ENCODE peak calls at places on chromosomes 4 and X, in four cellular contexts. C, S, A and M are unnamed samples.

GRCh38 chr4:177554966-177555574 is 112.8 kb upstream of the AGA start:
- DNase-seq in S (no peak), C (peak), A (peak), M (peak)

GRCh38 chr4:124275-125081 is at the start of gene ZNF718:
- DNase-seq in C (peak), A (peak), S (peak), M (peak)

GRCh38 chr4:83922419-83922818 is 386.5 kb downstream of the GPAT3 start:
- DNase-seq in C (no peak), S (no peak), A (no peak), M (no peak)

GRCh38 chr4:111228874-111229273 is 606.0 kb upstream of the PITX2 start:
- DNase-seq in A (no peak), C (peak), S (no peak), M (no peak)

GRCh38 chr4:57405359-57405758 is 295.2 kb upstream of the IGFBP7 start:
- DNase-seq in A (no peak), S (no peak), C (no peak), M (no peak)

GRCh38 chrX:83845397-83845796 is 15.5 kb upstream of the CYLC1 start:
- DNase-seq in A (peak), C (peak), S (no peak), M (peak)

GRCh38 chr4:122606364-122607043 is 14.4 kb downstream of the IL21 start:
- DNase-seq in A (no peak), S (no peak), C (no peak), M (peak)

GRCh38 chr4:80125252-80126177 is 52.5 kb upstream of the ANTXR2 start:
- DNase-seq in C (peak), A (peak), S (no peak), M (no peak)

GRCh38 chrX:130139474-130140201 is 26.0 kb downstream of the AIFM1 start:
- DNase-seq in A (peak), S (no peak), C (no peak), M (no peak)

GRCh38 chr4:88275516-88275915 is 8.8 kb downstream of the PPM1K start:
- DNase-seq in C (peak), S (no peak), A (no peak), M (no peak)

GRCh38 chrX:74277320-74277719 is 26.7 kb upstream of the ZCCHC13 start:
- DNase-seq in S (no peak), C (no peak), A (no peak), M (no peak)

GRCh38 chrX:106927700-106928099 is 7.5 kb downstream of the CLDN2 start:
- DNase-seq in A (peak), C (no peak), S (no peak), M (no peak)

GRCh38 chrX:111098874-111099273 is 2.9 kb downstream of the PAK3 start:
- DNase-seq in C (peak), S (no peak), A (peak), M (peak)

GRCh38 chr4:165560941-165561340 is 182.1 kb downstream of the CPE start:
- DNase-seq in S (no peak), C (no peak), A (no peak), M (no peak)

GRCh38 chrX:29419774-29420553 is 795.4 kb upstream of the MAGEB2 start:
- DNase-seq in S (no peak), A (peak), C (peak), M (no peak)

GRCh38 chr4:2226261-2226660 is 15.7 kb downstream of the HAUS3 start:
- DNase-seq in A (no peak), C (no peak), S (no peak), M (no peak)

GRCh38 chr4:122481766-122482405 is 25.4 kb upstream of the IL2 start:
- DNase-seq in S (no peak), C (no peak), A (no peak), M (no peak)

GRCh38 chrX:82816001-82816400 is 692.1 kb upstream of the POU3F4 start:
- DNase-seq in A (no peak), S (no peak), C (no peak), M (no peak)

GRCh38 chrX:53321216-53321942 is 40.0 kb upstream of the IQSEC2 start:
- DNase-seq in C (no peak), S (no peak), A (no peak), M (no peak)

GRCh38 chr4:180057891-180058643 is 2185.1 kb upstream of the TENM3 start:
- DNase-seq in A (peak), C (no peak), S (no peak), M (peak)

GRCh38 chrX:24023972-24024664 is 2.9 kb downstream of the KLHL15 start:
- DNase-seq in A (peak), C (peak), S (no peak), M (no peak)

GRCh38 chr4:53346920-53347852 is 18.7 kb downstream of the SCFD2 start:
- DNase-seq in A (peak), S (no peak), C (peak), M (no peak)

GRCh38 chr4:182807346-182807745 is 109.8 kb downstream of the DCTD start:
- DNase-seq in A (no peak), S (no peak), C (no peak), M (no peak)

GRCh38 chr4:139872274-139872673 is 206.7 kb downstream of the MGST2 start:
- DNase-seq in S (no peak), C (peak), A (peak), M (no peak)

GRCh38 chrX:126575911-126576310 is 23.3 kb upstream of the DCAF12L1 start:
- DNase-seq in A (no peak), C (no peak), S (no peak), M (no peak)

GRCh38 chrX:153735274-153735673 is 10.6 kb downstream of the ABCD1 start:
- DNase-seq in S (no peak), C (no peak), A (no peak), M (no peak)

GRCh38 chr4:162683659-162684370 is 482.9 kb downstream of the NAF1 start:
- DNase-seq in A (no peak), C (no peak), S (no peak), M (no peak)

GRCh38 chrX:97616883-97617510 is 733.3 kb downstream of the RPA4 start:
- DNase-seq in C (peak), S (no peak), A (peak), M (no peak)

GRCh38 chr4:124854968-124855367 is 142.4 kb upstream of the ANKRD50 start:
- DNase-seq in C (peak), S (no peak), A (peak), M (no peak)

GRCh38 chr4:152981842-152982241 is 45.7 kb downstream of the FHDC1 start:
- DNase-seq in S (no peak), C (no peak), A (no peak), M (no peak)

GRCh38 chr4:182560358-182560757 is 317.2 kb downstream of the TENM3 start:
- DNase-seq in S (no peak), C (peak), A (no peak), M (peak)

GRCh38 chr4:55175779-55176231 is 50.4 kb upstream of the KDR start:
- DNase-seq in S (no peak), A (peak), C (peak), M (no peak)

GRCh38 chr4:152640058-152640921 is 39.5 kb downstream of the TMEM154 start:
- DNase-seq in S (no peak), C (peak), A (peak), M (no peak)

GRCh38 chr4:120838784-120839183 is 83.7 kb downstream of the PRDM5 start:
- DNase-seq in C (no peak), S (no peak), A (no peak), M (no peak)

GRCh38 chr4:82779032-82779431 is 19.6 kb downstream of the SCD5 start:
- DNase-seq in S (no peak), A (peak), C (no peak), M (no peak)

GRCh38 chr4:37684154-37684553 is 2.0 kb downstream of the RELL1 start:
- DNase-seq in A (no peak), S (no peak), C (no peak), M (no peak)

GRCh38 chrX:56788229-56788628 is 59.2 kb downstream of the NBDY start:
- DNase-seq in A (no peak), C (peak), S (no peak), M (no peak)
- TF ChIP-seq CTCF in A (no peak), C (peak), S (no peak), M (no peak)

DNA sequence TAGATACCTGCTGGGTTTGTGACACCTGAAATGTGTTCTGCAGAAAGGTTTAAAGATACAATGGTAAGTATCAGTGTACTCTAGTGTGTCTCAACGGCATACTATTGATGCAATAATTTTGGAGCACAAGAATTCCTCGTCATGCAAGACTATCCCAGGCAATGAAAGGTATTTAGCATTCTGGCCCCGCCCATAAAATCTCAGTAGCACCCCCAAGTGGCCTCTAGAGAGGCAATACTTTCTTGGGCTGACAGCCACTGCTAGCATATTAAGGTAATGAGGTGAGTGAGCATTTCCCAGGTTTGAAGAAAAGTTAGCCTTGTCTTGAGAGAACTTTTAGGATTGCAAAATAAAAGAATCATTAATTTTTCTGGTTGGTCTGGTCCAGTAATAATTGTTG is 24.0 kb downstream of the TAB3 start:
- DNase-seq in A (peak), S (no peak), C (no peak), M (peak)
- TF ChIP-seq CTCF in A (no peak), S (no peak), C (peak), M (no peak)

GRCh38 chr4:169327951-169328350 is 57.2 kb upstream of the SH3RF1 start:
- DNase-seq in C (no peak), S (no peak), A (no peak), M (no peak)
- TF ChIP-seq CTCF in C (no peak), S (no peak), A (no peak), M (no peak)

GRCh38 chr4:74932832-74933561 is at the start of gene PARM1:
- DNase-seq in S (peak), A (peak), C (peak), M (peak)

GRCh38 chr4:74932010-74932409 is 906 bp upstream of the PARM1 start:
- DNase-seq in C (no peak), S (no peak), A (no peak), M (no peak)

GRCh38 chr4:74934016-74934821 is 1.3 kb downstream of the PARM1 start:
- DNase-seq in C (peak), S (peak), A (peak), M (peak)

GRCh38 chr4:74933562-74934015 is 673 bp downstream of the PARM1 start:
- DNase-seq in C (no peak), A (peak), S (peak), M (peak)

DNA sequence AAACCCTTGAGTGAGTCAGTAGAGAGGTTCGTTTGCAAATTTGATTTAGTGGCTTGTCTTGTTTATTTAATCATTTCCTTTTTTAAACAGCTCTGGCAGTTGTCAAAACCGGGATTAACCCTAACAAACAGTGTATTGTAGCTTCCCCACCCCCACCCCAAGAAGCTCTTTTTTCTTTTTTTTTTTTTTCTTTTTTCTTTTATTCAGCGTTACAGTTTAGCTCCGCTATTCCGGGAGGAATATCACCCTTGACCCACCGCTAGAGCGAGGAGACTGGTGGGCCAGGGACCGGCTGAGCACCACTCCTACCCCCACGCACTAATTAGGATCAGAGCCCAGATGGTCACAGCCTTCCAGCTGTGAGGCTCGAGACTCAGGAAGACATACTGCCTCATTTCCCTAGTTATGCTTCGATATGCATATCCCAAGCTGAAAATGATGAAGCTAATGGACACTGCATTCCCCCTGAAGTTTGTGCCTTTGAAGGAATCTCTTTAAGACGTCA is 2.0 kb downstream of the PARM1 start:
- DNase-seq in A (no peak), C (no peak), S (no peak), M (peak)
- TF ChIP-seq CTCF in A (no peak), C (no peak), S (no peak), M (no peak)

GRCh38 chr4:138487217-138487616 is 245.1 kb upstream of the SLC7A11 start:
- DNase-seq in C (no peak), A (no peak), S (no peak), M (no peak)
- TF ChIP-seq CTCF in C (no peak), A (no peak), S (no peak), M (no peak)

GRCh38 chr4:96097040-96097607 is 257.2 kb downstream of the PDHA2 start:
- DNase-seq in C (no peak), A (peak), S (no peak), M (no peak)

GRCh38 chr4:96097693-96098092 is 257.8 kb downstream of the PDHA2 start:
- DNase-seq in C (no peak), A (no peak), S (no peak), M (no peak)

GRCh38 chr4:96103086-96103485 is 263.2 kb downstream of the PDHA2 start:
- DNase-seq in C (no peak), A (peak), S (no peak), M (no peak)

GRCh38 chr4:96102541-96103018 is 262.7 kb downstream of the PDHA2 start:
- DNase-seq in S (no peak), C (no peak), A (peak), M (no peak)

DNA sequence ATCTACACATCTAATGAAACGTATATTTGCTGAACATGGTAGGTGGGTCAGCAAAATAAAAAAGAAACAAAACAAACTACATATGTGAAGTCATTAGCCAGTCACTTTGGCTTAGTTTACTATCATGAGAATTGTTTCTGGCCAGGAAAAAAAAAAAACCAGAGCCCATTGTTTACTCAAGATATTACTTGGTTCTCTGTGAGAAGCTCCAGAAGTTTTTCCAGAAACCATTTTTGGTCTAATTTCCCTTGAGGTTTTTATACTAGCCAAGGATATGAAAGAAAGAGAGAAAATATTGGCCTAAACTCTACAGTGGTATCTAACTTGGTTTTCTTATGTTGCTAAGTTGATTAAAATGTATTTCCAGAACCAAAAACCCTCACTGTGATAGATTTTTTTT is 259.1 kb downstream of the PDHA2 start:
- DNase-seq in S (no peak), A (peak), C (no peak), M (no peak)
- TF ChIP-seq CTCF in S (no peak), A (no peak), C (no peak), M (no peak)

DNA sequence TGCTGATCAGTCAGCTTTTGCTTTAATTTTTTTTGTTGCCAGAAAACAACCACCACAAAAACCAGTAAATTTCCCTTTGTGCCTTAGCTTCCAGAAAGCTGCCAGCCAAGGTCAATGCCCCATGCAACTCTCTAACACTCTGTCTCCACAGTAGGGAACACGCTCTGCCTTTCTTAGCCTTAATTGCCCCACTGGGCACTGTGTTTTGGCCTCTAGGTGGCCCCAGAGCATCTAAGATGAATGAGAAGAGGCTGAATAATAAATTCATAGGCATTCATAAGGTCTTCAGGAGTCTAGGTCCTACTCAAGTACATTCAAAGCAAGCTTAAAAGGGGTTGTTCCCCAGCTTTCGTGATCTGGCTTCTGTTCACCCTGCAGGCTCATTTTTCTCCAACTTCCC is 57.7 kb upstream of the PASD1 start:
- DNase-seq in A (peak), S (no peak), C (no peak), M (peak)
- TF ChIP-seq CTCF in A (peak), S (no peak), C (peak), M (peak)

GRCh38 chr4:158781963-158782362 is 13.1 kb downstream of the FNIP2 start:
- DNase-seq in S (no peak), A (no peak), C (no peak), M (no peak)
- TF ChIP-seq CTCF in S (no peak), A (no peak), C (no peak), M (no peak)

DNA sequence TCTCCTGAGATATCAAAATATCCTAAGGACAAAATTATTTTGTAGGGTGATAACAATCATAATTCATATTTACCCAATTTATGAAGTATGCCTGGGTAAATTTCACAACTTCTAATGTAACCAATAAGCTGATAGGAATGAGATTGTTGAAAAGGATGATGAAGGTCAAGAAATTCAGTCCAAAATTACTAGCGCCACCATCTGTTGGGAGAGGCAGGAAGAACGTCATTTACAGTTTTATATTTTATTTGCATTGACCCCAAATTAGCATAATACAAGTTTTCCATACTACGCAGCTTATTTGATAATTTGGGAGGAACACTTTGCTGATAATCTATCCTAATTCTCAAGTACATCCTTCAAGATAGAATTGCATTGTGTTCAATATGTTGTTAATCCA is 78.7 kb downstream of the ATP8A1 start:
- DNase-seq in S (no peak), C (no peak), A (no peak), M (no peak)
- TF ChIP-seq CTCF in S (no peak), C (no peak), A (no peak), M (no peak)